ENCODE peak calls at places on chromosomes 6 and 20, in nine cellular contexts. One of them, this sample, is unnamed.

GRCh38 chr6:139736507-139736906 is 362.1 kb upstream of the CITED2 start:
- DNase-seq in activated T-helper 1 cell treated with anti-CD3 and anti-CD28 coated beads, Interleukin-12 subunit alpha, Interleukin-12 subunit beta, Interleukin-2, Interleukin-4 antibody, amounts not matched to agents 30 ng/mL and 10 ng/mL and 1 ng/mL, durations not matched to agents 14 hours and 24 hours and 36 hours: no peak
- DNase-seq in neuronal stem cell: no peak
- DNase-seq in fibroblast of the conjunctiva: no peak
- DNase-seq in stimulated activated CD4-positive, alpha-beta T cell treated with anti-CD3 and anti-CD28 coated beads, Interleukin-4, amount 100 ng/mL, for 24 hours: no peak
- DNase-seq in pons: no peak
- DNase-seq in naive thymus-derived CD4-positive, alpha-beta T cell: no peak
- DNase-seq in colonic mucosa: no peak
- DNase-seq in neural crest cell: no peak
- DNase-seq in this sample: no peak

GRCh38 chr6:81718126-81718525 is 34.4 kb downstream of the TENT5A start:
- DNase-seq in activated T-helper 1 cell treated with anti-CD3 and anti-CD28 coated beads, Interleukin-12 subunit alpha, Interleukin-12 subunit beta, Interleukin-2, Interleukin-4 antibody, amounts not matched to agents 30 ng/mL and 10 ng/mL and 1 ng/mL, durations not matched to agents 14 hours and 24 hours and 36 hours: no peak
- DNase-seq in neuronal stem cell: no peak
- DNase-seq in fibroblast of the conjunctiva: no peak
- DNase-seq in stimulated activated CD4-positive, alpha-beta T cell treated with anti-CD3 and anti-CD28 coated beads, Interleukin-4, amount 100 ng/mL, for 24 hours: no peak
- DNase-seq in pons: no peak
- DNase-seq in naive thymus-derived CD4-positive, alpha-beta T cell: no peak
- DNase-seq in colonic mucosa: no peak
- DNase-seq in neural crest cell: no peak
- DNase-seq in this sample: no peak

GRCh38 chr20:32285621-32286334 is 8.3 kb downstream of the KIF3B start:
- DNase-seq in activated T-helper 1 cell treated with anti-CD3 and anti-CD28 coated beads, Interleukin-12 subunit alpha, Interleukin-12 subunit beta, Interleukin-2, Interleukin-4 antibody, amounts not matched to agents 30 ng/mL and 10 ng/mL and 1 ng/mL, durations not matched to agents 14 hours and 24 hours and 36 hours: peak; percentile 41
- DNase-seq in neuronal stem cell: no peak
- DNase-seq in fibroblast of the conjunctiva: peak; percentile 8
- DNase-seq in stimulated activated CD4-positive, alpha-beta T cell treated with anti-CD3 and anti-CD28 coated beads, Interleukin-4, amount 100 ng/mL, for 24 hours: peak; percentile 67
- DNase-seq in pons: no peak
- DNase-seq in naive thymus-derived CD4-positive, alpha-beta T cell: no peak
- DNase-seq in colonic mucosa: peak; percentile 57
- DNase-seq in neural crest cell: no peak
- DNase-seq in this sample: no peak

GRCh38 chr20:58218665-58219341 is 9.7 kb downstream of the ANKRD60 start:
- DNase-seq in activated T-helper 1 cell treated with anti-CD3 and anti-CD28 coated beads, Interleukin-12 subunit alpha, Interleukin-12 subunit beta, Interleukin-2, Interleukin-4 antibody, amounts not matched to agents 30 ng/mL and 10 ng/mL and 1 ng/mL, durations not matched to agents 14 hours and 24 hours and 36 hours: no peak
- DNase-seq in neuronal stem cell: no peak
- DNase-seq in fibroblast of the conjunctiva: no peak
- DNase-seq in stimulated activated CD4-positive, alpha-beta T cell treated with anti-CD3 and anti-CD28 coated beads, Interleukin-4, amount 100 ng/mL, for 24 hours: no peak
- DNase-seq in pons: no peak
- DNase-seq in naive thymus-derived CD4-positive, alpha-beta T cell: no peak
- DNase-seq in colonic mucosa: no peak
- DNase-seq in neural crest cell: no peak
- DNase-seq in this sample: no peak

GRCh38 chr20:47711046-47711752 is 74.1 kb downstream of the SULF2 start:
- DNase-seq in activated T-helper 1 cell treated with anti-CD3 and anti-CD28 coated beads, Interleukin-12 subunit alpha, Interleukin-12 subunit beta, Interleukin-2, Interleukin-4 antibody, amounts not matched to agents 30 ng/mL and 10 ng/mL and 1 ng/mL, durations not matched to agents 14 hours and 24 hours and 36 hours: no peak
- DNase-seq in neuronal stem cell: no peak
- DNase-seq in fibroblast of the conjunctiva: no peak
- DNase-seq in stimulated activated CD4-positive, alpha-beta T cell treated with anti-CD3 and anti-CD28 coated beads, Interleukin-4, amount 100 ng/mL, for 24 hours: no peak
- DNase-seq in pons: no peak
- DNase-seq in naive thymus-derived CD4-positive, alpha-beta T cell: no peak
- DNase-seq in colonic mucosa: no peak
- DNase-seq in neural crest cell: no peak
- DNase-seq in this sample: no peak

GRCh38 chr20:24651171-24651972 is 181.9 kb downstream of the SYNDIG1 start:
- DNase-seq in activated T-helper 1 cell treated with anti-CD3 and anti-CD28 coated beads, Interleukin-12 subunit alpha, Interleukin-12 subunit beta, Interleukin-2, Interleukin-4 antibody, amounts not matched to agents 30 ng/mL and 10 ng/mL and 1 ng/mL, durations not matched to agents 14 hours and 24 hours and 36 hours: no peak
- DNase-seq in neuronal stem cell: no peak
- DNase-seq in fibroblast of the conjunctiva: peak; percentile 22
- DNase-seq in stimulated activated CD4-positive, alpha-beta T cell treated with anti-CD3 and anti-CD28 coated beads, Interleukin-4, amount 100 ng/mL, for 24 hours: no peak
- DNase-seq in pons: no peak
- DNase-seq in naive thymus-derived CD4-positive, alpha-beta T cell: no peak
- DNase-seq in colonic mucosa: no peak
- DNase-seq in neural crest cell: no peak
- DNase-seq in this sample: no peak

GRCh38 chr6:133730881-133731280 is 158.0 kb upstream of the TCF21 start:
- DNase-seq in activated T-helper 1 cell treated with anti-CD3 and anti-CD28 coated beads, Interleukin-12 subunit alpha, Interleukin-12 subunit beta, Interleukin-2, Interleukin-4 antibody, amounts not matched to agents 30 ng/mL and 10 ng/mL and 1 ng/mL, durations not matched to agents 14 hours and 24 hours and 36 hours: no peak
- DNase-seq in neuronal stem cell: no peak
- DNase-seq in fibroblast of the conjunctiva: no peak
- DNase-seq in stimulated activated CD4-positive, alpha-beta T cell treated with anti-CD3 and anti-CD28 coated beads, Interleukin-4, amount 100 ng/mL, for 24 hours: no peak
- DNase-seq in pons: no peak
- DNase-seq in naive thymus-derived CD4-positive, alpha-beta T cell: no peak
- DNase-seq in colonic mucosa: no peak
- DNase-seq in neural crest cell: no peak
- DNase-seq in this sample: no peak

GRCh38 chr6:147132889-147133288 is 71.3 kb upstream of the STXBP5 start:
- DNase-seq in activated T-helper 1 cell treated with anti-CD3 and anti-CD28 coated beads, Interleukin-12 subunit alpha, Interleukin-12 subunit beta, Interleukin-2, Interleukin-4 antibody, amounts not matched to agents 30 ng/mL and 10 ng/mL and 1 ng/mL, durations not matched to agents 14 hours and 24 hours and 36 hours: no peak
- DNase-seq in neuronal stem cell: no peak
- DNase-seq in fibroblast of the conjunctiva: no peak
- DNase-seq in stimulated activated CD4-positive, alpha-beta T cell treated with anti-CD3 and anti-CD28 coated beads, Interleukin-4, amount 100 ng/mL, for 24 hours: no peak
- DNase-seq in pons: no peak
- DNase-seq in naive thymus-derived CD4-positive, alpha-beta T cell: no peak
- DNase-seq in colonic mucosa: no peak
- DNase-seq in neural crest cell: no peak
- DNase-seq in this sample: no peak

GRCh38 chr6:29850011-29850553 is 22.5 kb downstream of the HLA-G start:
- DNase-seq in activated T-helper 1 cell treated with anti-CD3 and anti-CD28 coated beads, Interleukin-12 subunit alpha, Interleukin-12 subunit beta, Interleukin-2, Interleukin-4 antibody, amounts not matched to agents 30 ng/mL and 10 ng/mL and 1 ng/mL, durations not matched to agents 14 hours and 24 hours and 36 hours: peak; percentile 23
- DNase-seq in neuronal stem cell: no peak
- DNase-seq in fibroblast of the conjunctiva: no peak
- DNase-seq in stimulated activated CD4-positive, alpha-beta T cell treated with anti-CD3 and anti-CD28 coated beads, Interleukin-4, amount 100 ng/mL, for 24 hours: peak; percentile 29
- DNase-seq in pons: no peak
- DNase-seq in naive thymus-derived CD4-positive, alpha-beta T cell: no peak
- DNase-seq in colonic mucosa: no peak
- DNase-seq in neural crest cell: no peak
- DNase-seq in this sample: peak; percentile 34

GRCh38 chr6:6886160-6886885 is 221.4 kb upstream of the RREB1 start:
- DNase-seq in activated T-helper 1 cell treated with anti-CD3 and anti-CD28 coated beads, Interleukin-12 subunit alpha, Interleukin-12 subunit beta, Interleukin-2, Interleukin-4 antibody, amounts not matched to agents 30 ng/mL and 10 ng/mL and 1 ng/mL, durations not matched to agents 14 hours and 24 hours and 36 hours: no peak
- DNase-seq in neuronal stem cell: no peak
- DNase-seq in fibroblast of the conjunctiva: no peak
- DNase-seq in stimulated activated CD4-positive, alpha-beta T cell treated with anti-CD3 and anti-CD28 coated beads, Interleukin-4, amount 100 ng/mL, for 24 hours: no peak
- DNase-seq in pons: peak; percentile 49
- DNase-seq in naive thymus-derived CD4-positive, alpha-beta T cell: no peak
- DNase-seq in colonic mucosa: no peak
- DNase-seq in neural crest cell: no peak
- DNase-seq in this sample: no peak

GRCh38 chr6:82861121-82861520 is 204.5 kb downstream of the UBE3D start:
- DNase-seq in activated T-helper 1 cell treated with anti-CD3 and anti-CD28 coated beads, Interleukin-12 subunit alpha, Interleukin-12 subunit beta, Interleukin-2, Interleukin-4 antibody, amounts not matched to agents 30 ng/mL and 10 ng/mL and 1 ng/mL, durations not matched to agents 14 hours and 24 hours and 36 hours: no peak
- DNase-seq in neuronal stem cell: no peak
- DNase-seq in fibroblast of the conjunctiva: no peak
- DNase-seq in stimulated activated CD4-positive, alpha-beta T cell treated with anti-CD3 and anti-CD28 coated beads, Interleukin-4, amount 100 ng/mL, for 24 hours: no peak
- DNase-seq in pons: no peak
- DNase-seq in naive thymus-derived CD4-positive, alpha-beta T cell: no peak
- DNase-seq in colonic mucosa: no peak
- DNase-seq in neural crest cell: no peak
- DNase-seq in this sample: no peak

GRCh38 chr20:7770046-7770445 is 170.2 kb downstream of the HAO1 start:
- DNase-seq in activated T-helper 1 cell treated with anti-CD3 and anti-CD28 coated beads, Interleukin-12 subunit alpha, Interleukin-12 subunit beta, Interleukin-2, Interleukin-4 antibody, amounts not matched to agents 30 ng/mL and 10 ng/mL and 1 ng/mL, durations not matched to agents 14 hours and 24 hours and 36 hours: no peak
- DNase-seq in neuronal stem cell: no peak
- DNase-seq in fibroblast of the conjunctiva: no peak
- DNase-seq in stimulated activated CD4-positive, alpha-beta T cell treated with anti-CD3 and anti-CD28 coated beads, Interleukin-4, amount 100 ng/mL, for 24 hours: no peak
- DNase-seq in pons: no peak
- DNase-seq in naive thymus-derived CD4-positive, alpha-beta T cell: no peak
- DNase-seq in colonic mucosa: no peak
- DNase-seq in neural crest cell: no peak
- DNase-seq in this sample: no peak

GRCh38 chr20:38728911-38729642 is 4.8 kb downstream of the SLC32A1 start:
- DNase-seq in activated T-helper 1 cell treated with anti-CD3 and anti-CD28 coated beads, Interleukin-12 subunit alpha, Interleukin-12 subunit beta, Interleukin-2, Interleukin-4 antibody, amounts not matched to agents 30 ng/mL and 10 ng/mL and 1 ng/mL, durations not matched to agents 14 hours and 24 hours and 36 hours: no peak
- DNase-seq in neuronal stem cell: no peak
- DNase-seq in fibroblast of the conjunctiva: no peak
- DNase-seq in stimulated activated CD4-positive, alpha-beta T cell treated with anti-CD3 and anti-CD28 coated beads, Interleukin-4, amount 100 ng/mL, for 24 hours: no peak
- DNase-seq in pons: no peak
- DNase-seq in naive thymus-derived CD4-positive, alpha-beta T cell: no peak
- DNase-seq in colonic mucosa: no peak
- DNase-seq in neural crest cell: no peak
- DNase-seq in this sample: peak; percentile 70

GRCh38 chr6:121951077-121951476 is 448.4 kb upstream of the HSF2 start:
- DNase-seq in activated T-helper 1 cell treated with anti-CD3 and anti-CD28 coated beads, Interleukin-12 subunit alpha, Interleukin-12 subunit beta, Interleukin-2, Interleukin-4 antibody, amounts not matched to agents 30 ng/mL and 10 ng/mL and 1 ng/mL, durations not matched to agents 14 hours and 24 hours and 36 hours: no peak
- DNase-seq in neuronal stem cell: no peak
- DNase-seq in fibroblast of the conjunctiva: no peak
- DNase-seq in stimulated activated CD4-positive, alpha-beta T cell treated with anti-CD3 and anti-CD28 coated beads, Interleukin-4, amount 100 ng/mL, for 24 hours: no peak
- DNase-seq in pons: no peak
- DNase-seq in naive thymus-derived CD4-positive, alpha-beta T cell: no peak
- DNase-seq in colonic mucosa: no peak
- DNase-seq in neural crest cell: no peak
- DNase-seq in this sample: no peak

GRCh38 chr6:166780284-166780683 is 153.2 kb upstream of the RPS6KA2 start:
- DNase-seq in activated T-helper 1 cell treated with anti-CD3 and anti-CD28 coated beads, Interleukin-12 subunit alpha, Interleukin-12 subunit beta, Interleukin-2, Interleukin-4 antibody, amounts not matched to agents 30 ng/mL and 10 ng/mL and 1 ng/mL, durations not matched to agents 14 hours and 24 hours and 36 hours: no peak
- DNase-seq in neuronal stem cell: no peak
- DNase-seq in fibroblast of the conjunctiva: no peak
- DNase-seq in stimulated activated CD4-positive, alpha-beta T cell treated with anti-CD3 and anti-CD28 coated beads, Interleukin-4, amount 100 ng/mL, for 24 hours: no peak
- DNase-seq in pons: no peak
- DNase-seq in naive thymus-derived CD4-positive, alpha-beta T cell: no peak
- DNase-seq in colonic mucosa: no peak
- DNase-seq in neural crest cell: no peak
- DNase-seq in this sample: no peak

GRCh38 chr6:141667580-141668309 is 465.0 kb upstream of the GJE1 start:
- DNase-seq in activated T-helper 1 cell treated with anti-CD3 and anti-CD28 coated beads, Interleukin-12 subunit alpha, Interleukin-12 subunit beta, Interleukin-2, Interleukin-4 antibody, amounts not matched to agents 30 ng/mL and 10 ng/mL and 1 ng/mL, durations not matched to agents 14 hours and 24 hours and 36 hours: no peak
- DNase-seq in neuronal stem cell: no peak
- DNase-seq in fibroblast of the conjunctiva: no peak
- DNase-seq in stimulated activated CD4-positive, alpha-beta T cell treated with anti-CD3 and anti-CD28 coated beads, Interleukin-4, amount 100 ng/mL, for 24 hours: no peak
- DNase-seq in pons: peak; percentile 27
- DNase-seq in naive thymus-derived CD4-positive, alpha-beta T cell: no peak
- DNase-seq in colonic mucosa: no peak
- DNase-seq in neural crest cell: no peak
- DNase-seq in this sample: peak; percentile 11

GRCh38 chr6:138402833-138403187 is 1.2 kb upstream of the HEBP2 start:
- DNase-seq in activated T-helper 1 cell treated with anti-CD3 and anti-CD28 coated beads, Interleukin-12 subunit alpha, Interleukin-12 subunit beta, Interleukin-2, Interleukin-4 antibody, amounts not matched to agents 30 ng/mL and 10 ng/mL and 1 ng/mL, durations not matched to agents 14 hours and 24 hours and 36 hours: no peak
- DNase-seq in neuronal stem cell: no peak
- DNase-seq in fibroblast of the conjunctiva: no peak
- DNase-seq in stimulated activated CD4-positive, alpha-beta T cell treated with anti-CD3 and anti-CD28 coated beads, Interleukin-4, amount 100 ng/mL, for 24 hours: no peak
- DNase-seq in pons: no peak
- DNase-seq in naive thymus-derived CD4-positive, alpha-beta T cell: no peak
- DNase-seq in colonic mucosa: no peak
- DNase-seq in neural crest cell: no peak
- DNase-seq in this sample: no peak

GRCh38 chr6:14518515-14519217 is 401.1 kb downstream of the CD83 start:
- DNase-seq in activated T-helper 1 cell treated with anti-CD3 and anti-CD28 coated beads, Interleukin-12 subunit alpha, Interleukin-12 subunit beta, Interleukin-2, Interleukin-4 antibody, amounts not matched to agents 30 ng/mL and 10 ng/mL and 1 ng/mL, durations not matched to agents 14 hours and 24 hours and 36 hours: no peak
- DNase-seq in neuronal stem cell: no peak
- DNase-seq in fibroblast of the conjunctiva: no peak
- DNase-seq in stimulated activated CD4-positive, alpha-beta T cell treated with anti-CD3 and anti-CD28 coated beads, Interleukin-4, amount 100 ng/mL, for 24 hours: no peak
- DNase-seq in pons: no peak
- DNase-seq in naive thymus-derived CD4-positive, alpha-beta T cell: no peak
- DNase-seq in colonic mucosa: no peak
- DNase-seq in neural crest cell: no peak
- DNase-seq in this sample: no peak

GRCh38 chr6:161372422-161372793 is 98.5 kb upstream of the AGPAT4 start:
- DNase-seq in activated T-helper 1 cell treated with anti-CD3 and anti-CD28 coated beads, Interleukin-12 subunit alpha, Interleukin-12 subunit beta, Interleukin-2, Interleukin-4 antibody, amounts not matched to agents 30 ng/mL and 10 ng/mL and 1 ng/mL, durations not matched to agents 14 hours and 24 hours and 36 hours: no peak
- DNase-seq in neuronal stem cell: no peak
- DNase-seq in fibroblast of the conjunctiva: no peak
- DNase-seq in stimulated activated CD4-positive, alpha-beta T cell treated with anti-CD3 and anti-CD28 coated beads, Interleukin-4, amount 100 ng/mL, for 24 hours: no peak
- DNase-seq in pons: peak; percentile 63
- DNase-seq in naive thymus-derived CD4-positive, alpha-beta T cell: no peak
- DNase-seq in colonic mucosa: no peak
- DNase-seq in neural crest cell: no peak
- DNase-seq in this sample: no peak

GRCh38 chr20:50348118-50348517 is 157.5 kb downstream of the CEBPB start:
- DNase-seq in activated T-helper 1 cell treated with anti-CD3 and anti-CD28 coated beads, Interleukin-12 subunit alpha, Interleukin-12 subunit beta, Interleukin-2, Interleukin-4 antibody, amounts not matched to agents 30 ng/mL and 10 ng/mL and 1 ng/mL, durations not matched to agents 14 hours and 24 hours and 36 hours: no peak
- DNase-seq in neuronal stem cell: no peak
- DNase-seq in fibroblast of the conjunctiva: no peak
- DNase-seq in stimulated activated CD4-positive, alpha-beta T cell treated with anti-CD3 and anti-CD28 coated beads, Interleukin-4, amount 100 ng/mL, for 24 hours: no peak
- DNase-seq in pons: peak; percentile 79
- DNase-seq in naive thymus-derived CD4-positive, alpha-beta T cell: no peak
- DNase-seq in colonic mucosa: no peak
- DNase-seq in neural crest cell: no peak
- DNase-seq in this sample: no peak

GRCh38 chr6:10347561-10348327 is 67.1 kb downstream of the TFAP2A start:
- DNase-seq in activated T-helper 1 cell treated with anti-CD3 and anti-CD28 coated beads, Interleukin-12 subunit alpha, Interleukin-12 subunit beta, Interleukin-2, Interleukin-4 antibody, amounts not matched to agents 30 ng/mL and 10 ng/mL and 1 ng/mL, durations not matched to agents 14 hours and 24 hours and 36 hours: no peak
- DNase-seq in neuronal stem cell: no peak
- DNase-seq in fibroblast of the conjunctiva: no peak
- DNase-seq in stimulated activated CD4-positive, alpha-beta T cell treated with anti-CD3 and anti-CD28 coated beads, Interleukin-4, amount 100 ng/mL, for 24 hours: no peak
- DNase-seq in pons: no peak
- DNase-seq in naive thymus-derived CD4-positive, alpha-beta T cell: no peak
- DNase-seq in colonic mucosa: no peak
- DNase-seq in neural crest cell: no peak
- DNase-seq in this sample: no peak

GRCh38 chr6:129923520-129923919 is 62.4 kb upstream of the TMEM244 start:
- DNase-seq in activated T-helper 1 cell treated with anti-CD3 and anti-CD28 coated beads, Interleukin-12 subunit alpha, Interleukin-12 subunit beta, Interleukin-2, Interleukin-4 antibody, amounts not matched to agents 30 ng/mL and 10 ng/mL and 1 ng/mL, durations not matched to agents 14 hours and 24 hours and 36 hours: no peak
- DNase-seq in neuronal stem cell: no peak
- DNase-seq in fibroblast of the conjunctiva: no peak
- DNase-seq in stimulated activated CD4-positive, alpha-beta T cell treated with anti-CD3 and anti-CD28 coated beads, Interleukin-4, amount 100 ng/mL, for 24 hours: no peak
- DNase-seq in pons: no peak
- DNase-seq in naive thymus-derived CD4-positive, alpha-beta T cell: no peak
- DNase-seq in colonic mucosa: no peak
- DNase-seq in neural crest cell: no peak
- DNase-seq in this sample: no peak